ENCODE peak calls at places on chromosomes 4 and X, in ten cellular contexts. Z is body of pancreas, C is heart left ventricle, L is pancreas, X is IMR-90, S is NT2/D1, G is mucosa of descending colon, F is uterus, N is PC-3, W is GM23248. T is an unnamed sample. For H3K4me1, the result is how much of the 10 kb centered on the place peaks cover.

GRCh38 chrX:108361316-108361715 is 76.9 kb downstream of the COL4A6 start:
- DNase-seq in Z (no peak), C (no peak), L (no peak), X (peak), S (no peak), G (no peak), F (no peak), N (no peak), W (no peak), T (no peak)

GRCh38 chrX:106952988-106953387 is 32.8 kb downstream of the CLDN2 start:
- DNase-seq in Z (no peak), C (no peak), L (no peak), X (no peak), S (no peak), G (no peak), F (no peak), N (peak), W (peak), T (no peak)

GRCh38 chr4:15677507-15677988 is 4.1 kb upstream of the FAM200B start:
- DNase-seq in Z (peak), C (no peak), L (peak), X (peak), S (no peak), G (no peak), F (no peak), N (peak), W (peak), T (peak)

GRCh38 chrX:42093756-42094155 is 170.4 kb upstream of the CASK start:
- DNase-seq in Z (no peak), C (no peak), L (no peak), X (peak), S (no peak), G (no peak), F (no peak), N (no peak), W (no peak), T (no peak)

GRCh38 chr4:16952462-16952871 is 54.0 kb upstream of the LDB2 start:
- DNase-seq in Z (no peak), C (no peak), L (no peak), X (no peak), S (no peak), G (no peak), F (no peak), N (no peak), W (peak), T (no peak)

GRCh38 chr4:142818009-142818408 is 28.1 kb downstream of the INPP4B start:
- DNase-seq in Z (no peak), C (no peak), L (no peak), X (peak), S (no peak), G (no peak), F (no peak), N (peak), W (peak), T (no peak)

GRCh38 chrX:118221257-118221656 is 104.6 kb upstream of the KLHL13 start:
- DNase-seq in Z (peak), C (no peak), L (peak), X (no peak), S (no peak), G (no peak), F (peak), N (no peak), W (no peak), T (no peak)

GRCh38 chr4:121668368-121669162 is 28.2 kb downstream of the ANXA5 start:
- DNase-seq in Z (no peak), C (no peak), L (no peak), X (peak), S (no peak), G (no peak), F (no peak), N (peak), W (peak), T (no peak)

GRCh38 chr4:82842593-82842992 is 44.0 kb upstream of the SCD5 start:
- DNase-seq in Z (no peak), C (no peak), L (no peak), X (peak), S (no peak), G (no peak), F (no peak), N (no peak), W (peak), T (no peak)

GRCh38 chr4:110088670-110089069 is 109.7 kb downstream of the ELOVL6 start:
- DNase-seq in Z (no peak), C (no peak), L (no peak), X (peak), S (no peak), G (no peak), F (no peak), N (peak), W (peak), T (no peak)

GRCh38 chrX:108584617-108585211 is 145.1 kb downstream of the COL4A5 start:
- DNase-seq in Z (peak), C (no peak), L (no peak), X (no peak), S (peak), G (no peak), F (no peak), N (peak), W (peak), T (peak)

GRCh38 chr4:105966046-105966445 is 70.8 kb downstream of the NPNT start:
- DNase-seq in Z (no peak), C (no peak), L (no peak), X (peak), S (no peak), G (no peak), F (no peak), N (peak), W (peak), T (peak)

GRCh38 chr4:37685726-37686372 is 327 bp downstream of the RELL1 start:
- DNase-seq in Z (peak), C (no peak), L (peak), X (peak), S (no peak), G (no peak), F (peak), N (peak), W (peak), T (no peak)

GRCh38 chrX:66203114-66203513 is 39.1 kb downstream of the HEPH start:
- DNase-seq in Z (no peak), C (no peak), L (no peak), X (no peak), S (no peak), G (peak), F (no peak), N (no peak), W (no peak), T (no peak)

GRCh38 chr4:83320548-83320947 is 14.1 kb downstream of the HPSE start:
- DNase-seq in Z (peak), C (peak), L (no peak), X (peak), S (no peak), G (peak), F (no peak), N (peak), W (peak), T (no peak)

GRCh38 chr4:72352746-72353145 is 216.3 kb downstream of the ADAMTS3 start:
- DNase-seq in Z (no peak), C (no peak), L (no peak), X (no peak), S (no peak), G (no peak), F (no peak), N (peak), W (peak), T (peak)

GRCh38 chrX:29852767-29853166 is 362.6 kb upstream of the MAGEB2 start:
- DNase-seq in Z (no peak), C (no peak), L (no peak), X (peak), S (no peak), G (no peak), F (no peak), N (no peak), W (peak), T (no peak)

GRCh38 chr4:75547647-75548387 is 8.0 kb upstream of the ODAPH start:
- DNase-seq in Z (peak), C (peak), L (no peak), X (peak), S (no peak), G (peak), F (peak), N (no peak), W (peak), T (peak)

GRCh38 chr4:186190456-186191265 is 706 bp upstream of the CYP4V2 start:
- DNase-seq in Z (no peak), C (peak), L (peak), X (no peak), S (no peak), G (peak), F (no peak), N (no peak), W (peak), T (no peak)

GRCh38 chr4:1171306-1172227 is 816 bp downstream of the SPON2 start:
- DNase-seq in Z (no peak), C (peak), L (no peak), X (no peak), S (peak), G (peak), F (no peak), N (no peak), W (peak), T (no peak)

GRCh38 chr4:54233128-54233696 is 4.1 kb downstream of the PDGFRA start:
- DNase-seq in Z (peak), C (peak), L (peak), X (peak), S (peak), G (peak), F (peak), N (peak), W (peak), T (no peak)

GRCh38 chrX:1464282-1465131 is 11.8 kb upstream of the ASMTL start:
- DNase-seq in Z (no peak), C (peak), L (no peak), X (no peak), S (no peak), G (no peak), F (no peak), N (no peak), W (no peak), T (no peak)

GRCh38 chr4:44674471-44674870 is 3.7 kb upstream of the GUF1 start:
- DNase-seq in Z (no peak), C (no peak), L (no peak), X (no peak), S (no peak), G (no peak), F (no peak), N (no peak), W (peak), T (no peak)

GRCh38 chrX:39121903-39122302 is 320.6 kb downstream of the MID1IP1 start:
- DNase-seq in Z (no peak), C (no peak), L (no peak), X (no peak), S (no peak), G (no peak), F (no peak), N (no peak), W (no peak), T (no peak)

GRCh38 chr4:30714408-30715031 is 5.6 kb upstream of the PCDH7 start:
- DNase-seq in Z (peak), C (no peak), L (no peak), X (peak), S (peak), G (peak), F (peak), N (peak), W (peak), T (peak)

GRCh38 chr4:188433916-188434315 is 294.7 kb downstream of the TRIML1 start:
- DNase-seq in Z (no peak), C (no peak), L (no peak), X (peak), S (no peak), G (no peak), F (no peak), N (no peak), W (peak), T (no peak)

GRCh38 chrX:136138939-136139338 is 8.4 kb upstream of the FHL1 start:
- DNase-seq in Z (no peak), C (no peak), L (no peak), X (no peak), S (no peak), G (no peak), F (no peak), N (no peak), W (no peak), T (no peak)

GRCh38 chr4:1193206-1194027 is 21.0 kb upstream of the SPON2 start:
- DNase-seq in Z (peak), C (peak), L (no peak), X (no peak), S (no peak), G (peak), F (peak), N (no peak), W (no peak), T (no peak)

GRCh38 chr4:40221744-40222143 is 24.9 kb downstream of the RHOH start:
- DNase-seq in Z (no peak), C (no peak), L (no peak), X (no peak), S (no peak), G (no peak), F (no peak), N (no peak), W (no peak), T (no peak)

GRCh38 chrX:103797691-103798090 is 21.1 kb downstream of the PLP1 start:
- DNase-seq in Z (no peak), C (no peak), L (no peak), X (peak), S (no peak), G (no peak), F (no peak), N (peak), W (peak), T (no peak)

GRCh38 chr4:104490770-104491395 is 3.8 kb downstream of the CXXC4 start:
- DNase-seq in Z (peak), C (peak), L (peak), X (peak), S (no peak), G (peak), F (peak), N (peak), W (peak), T (no peak)

GRCh38 chrX:16137416-16138107 is 14.2 kb downstream of the GRPR start:
- DNase-seq in Z (no peak), C (no peak), L (no peak), X (no peak), S (no peak), G (no peak), F (no peak), N (no peak), W (no peak), T (no peak)

GRCh38 chr4:11618666-11619282 is 190.1 kb upstream of the HS3ST1 start:
- DNase-seq in Z (peak), C (no peak), L (no peak), X (no peak), S (no peak), G (no peak), F (no peak), N (no peak), W (no peak), T (no peak)

GRCh38 chrX:153672531-153673397 is 849 bp downstream of the PNCK start:
- DNase-seq in Z (no peak), C (no peak), L (no peak), X (no peak), S (no peak), G (no peak), F (no peak), N (no peak), W (no peak), T (no peak)

GRCh38 chrX:153674219-153674851 is 722 bp upstream of the PNCK start:
- DNase-seq in Z (no peak), C (no peak), L (no peak), X (no peak), S (no peak), G (no peak), F (no peak), N (no peak), W (no peak), T (no peak)

GRCh38 chrX:153671589-153672530 is 1.8 kb downstream of the PNCK start:
- DNase-seq in Z (no peak), C (no peak), L (no peak), X (no peak), S (no peak), G (no peak), F (no peak), N (no peak), W (no peak), T (no peak)

GRCh38 chrX:153670748-153671588 is 2.6 kb downstream of the PNCK start:
- DNase-seq in Z (no peak), C (no peak), L (no peak), X (no peak), S (no peak), G (no peak), F (no peak), N (no peak), W (no peak), T (no peak)

GRCh38 chrX:153673398-153674218 is at the start of gene PNCK:
- DNase-seq in Z (no peak), C (no peak), L (no peak), X (no peak), S (no peak), G (no peak), F (no peak), N (no peak), W (no peak), T (no peak)
- H3K4me3 ChIP-seq in Z (no peak), C (no peak), L (no peak), X (no peak), S (no peak), G (no peak), F (no peak), N (no peak), W (no peak), T (no peak)

DNA sequence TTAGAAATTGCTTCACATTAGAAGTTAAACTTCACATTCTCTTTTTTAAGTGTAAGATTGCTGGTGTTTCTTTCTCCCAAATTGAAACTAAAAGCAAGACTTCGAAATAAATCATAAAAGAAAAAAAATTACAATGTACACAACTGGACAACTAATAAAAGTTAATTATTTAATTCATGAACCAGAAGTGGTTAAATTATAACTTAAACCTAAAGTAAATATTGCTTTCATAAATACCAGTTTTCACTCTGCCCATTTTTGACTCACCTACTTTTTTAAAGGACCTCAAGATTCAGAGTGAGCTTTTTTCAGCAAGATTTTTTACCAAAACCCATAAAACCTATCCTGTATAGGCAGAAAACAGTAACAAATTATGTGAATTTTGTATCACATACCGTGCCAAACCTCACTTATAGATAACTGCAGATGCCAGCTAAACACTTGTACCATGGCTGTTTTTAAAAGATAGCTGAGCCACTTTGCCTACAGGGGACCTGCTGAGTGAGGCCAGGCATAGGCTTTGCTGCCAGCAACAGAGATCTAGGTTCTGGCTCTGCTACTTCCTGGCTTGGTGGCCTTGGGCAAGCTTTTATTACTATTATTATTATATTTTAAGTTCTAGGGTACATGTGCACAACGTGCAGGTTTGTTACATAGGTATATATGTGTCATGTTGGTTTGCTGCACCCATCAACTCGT is 259.8 kb downstream of the NR3C2 start:
- DNase-seq in Z (no peak), C (no peak), L (no peak), X (no peak), S (no peak), G (no peak), F (no peak), N (no peak), W (no peak), T (no peak)
- H3K4me1 ChIP-seq in Z (under half), C (under half), L (under half), X (under half), S (under half), G (under half), F (under half), N (under half), W (under half), T (under half)

GRCh38 chrX:33175201-33175600 is 36.1 kb downstream of the DMD start:
- DNase-seq in Z (no peak), C (no peak), L (no peak), X (no peak), S (no peak), G (no peak), F (no peak), N (no peak), W (no peak), T (no peak)

DNA sequence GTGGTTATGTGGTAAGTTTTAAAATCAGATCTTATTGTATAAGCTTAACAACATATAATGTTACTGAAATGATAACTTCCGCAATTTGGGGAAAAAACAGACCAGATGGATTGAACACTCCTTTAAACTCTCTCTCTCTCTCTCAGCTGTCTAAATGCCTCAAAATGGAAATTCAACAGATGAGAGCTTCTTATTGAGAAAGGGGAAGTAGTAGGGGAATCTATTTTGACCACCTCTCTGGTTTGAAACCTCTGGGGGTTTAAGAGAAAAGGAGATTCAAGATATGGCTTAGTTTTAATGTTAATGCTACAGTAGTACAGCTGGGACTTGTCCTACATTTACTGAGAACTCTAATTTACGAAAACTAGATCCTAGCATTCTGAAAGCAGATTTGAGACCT is 40.3 kb downstream of the DMD start:
- DNase-seq in Z (no peak), C (no peak), L (no peak), X (no peak), S (no peak), G (no peak), F (no peak), N (no peak), W (no peak), T (no peak)
- H3K4me3 ChIP-seq in Z (no peak), C (no peak), L (no peak), X (no peak), S (no peak), G (no peak), F (no peak), N (no peak), W (no peak), T (no peak)

GRCh38 chrX:10048695-10049094 is 81.5 kb downstream of the CLDN34 start:
- DNase-seq in Z (peak), C (no peak), L (peak), X (no peak), S (no peak), G (no peak), F (no peak), N (no peak), W (peak), T (no peak)
- H3K4me1 ChIP-seq in Z (under half), C (under half), L (under half), X (under half), S (under half), G (under half), F (under half), N (under half), W (under half), T (under half)

GRCh38 chr4:26028133-26028792 is 114.2 kb downstream of the SMIM20 start:
- DNase-seq in Z (no peak), C (no peak), L (no peak), X (no peak), S (no peak), G (no peak), F (no peak), N (no peak), W (no peak), T (no peak)

GRCh38 chr4:26030780-26031179 is 116.8 kb downstream of the SMIM20 start:
- DNase-seq in Z (no peak), C (no peak), L (no peak), X (no peak), S (peak), G (no peak), F (no peak), N (no peak), W (no peak), T (no peak)

GRCh38 chr4:26029512-26030131 is 115.6 kb downstream of the SMIM20 start:
- DNase-seq in Z (no peak), C (no peak), L (no peak), X (no peak), S (no peak), G (no peak), F (no peak), N (no peak), W (no peak), T (no peak)

GRCh38 chr4:26030260-26030667 is 116.2 kb downstream of the SMIM20 start:
- DNase-seq in Z (no peak), C (no peak), L (no peak), X (no peak), S (peak), G (no peak), F (no peak), N (no peak), W (no peak), T (no peak)

GRCh38 chr4:26028793-26029511 is 114.9 kb downstream of the SMIM20 start:
- DNase-seq in Z (peak), C (peak), L (peak), X (peak), S (peak), G (peak), F (peak), N (no peak), W (peak), T (peak)
- H3K4me3 ChIP-seq in Z (no peak), C (no peak), L (no peak), X (no peak), S (peak), G (no peak), F (no peak), N (no peak), W (no peak), T (no peak)

DNA sequence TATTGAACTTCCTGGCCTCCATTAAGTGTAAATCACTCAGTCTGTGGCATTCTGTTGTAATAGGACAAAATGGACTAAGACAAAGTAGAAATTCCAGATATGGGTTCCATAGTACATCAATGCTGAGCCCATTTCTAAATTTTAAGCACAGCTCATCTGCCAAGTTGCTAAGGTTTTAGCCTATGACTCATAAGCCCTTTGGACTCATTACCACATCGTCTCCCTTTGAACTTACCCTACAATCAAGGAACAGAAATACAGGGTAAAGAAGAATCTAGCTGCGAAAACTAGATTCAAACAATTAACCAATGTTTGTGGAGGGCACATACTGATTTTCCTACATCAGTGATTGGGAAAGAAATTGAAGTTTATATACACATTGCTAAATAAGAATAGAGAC is 31.8 kb downstream of the NAA11 start:
- DNase-seq in Z (no peak), C (no peak), L (no peak), X (no peak), S (no peak), G (no peak), F (no peak), N (peak), W (peak), T (no peak)
- H3K4me1 ChIP-seq in Z (under half), C (under half), L (under half), X (under half), S (under half), G (under half), F (under half), N (under half), W (under half), T (under half)

GRCh38 chrX:129981752-129982299 is 609 bp upstream of the BCORL1 start:
- DNase-seq in Z (no peak), C (peak), L (no peak), X (no peak), S (no peak), G (no peak), F (peak), N (no peak), W (no peak), T (no peak)
- H3K4me3 ChIP-seq in Z (peak), C (no peak), L (no peak), X (peak), S (peak), G (no peak), F (no peak), N (no peak), W (peak), T (no peak)